ENCODE peak calls at places on chromosomes 2 and 18, in four cellular contexts. S, E, L and Z are unnamed samples.

GRCh38 chr2:220847587-220847986 is 724.5 kb downstream of the EPHA4 start:
- DNase-seq in S (no peak), E (no peak), L (no peak), Z (peak)

GRCh38 chr2:191866675-191867506 is 20.0 kb upstream of the CAVIN2 start:
- DNase-seq in S (no peak), E (no peak), L (no peak), Z (no peak)

GRCh38 chr18:47163241-47163640 is 12.9 kb downstream of the IER3IP1 start:
- DNase-seq in S (no peak), E (no peak), L (no peak), Z (no peak)

GRCh38 chr2:129443235-129443884 is 536.1 kb upstream of the RAB6C start:
- DNase-seq in S (no peak), E (no peak), L (no peak), Z (no peak)

GRCh38 chr2:27752551-27753237 is 18.8 kb upstream of the MRPL33 start:
- DNase-seq in S (no peak), E (no peak), L (no peak), Z (peak)

GRCh38 chr18:55319517-55319905 is 268.5 kb downstream of the TCF4 start:
- DNase-seq in S (no peak), E (no peak), L (no peak), Z (no peak)

GRCh38 chr2:19362652-19363473 is 4.4 kb upstream of the OSR1 start:
- DNase-seq in S (no peak), E (peak), L (no peak), Z (peak)

GRCh38 chr2:145431181-145431951 is 911.4 kb upstream of the ZEB2 start:
- DNase-seq in S (no peak), E (peak), L (no peak), Z (peak)

GRCh38 chr2:102891261-102891660 is 129.4 kb downstream of the TMEM182 start:
- DNase-seq in S (no peak), E (no peak), L (no peak), Z (no peak)

GRCh38 chr2:156346731-156347130 is 14.2 kb upstream of the NR4A2 start:
- DNase-seq in S (no peak), E (no peak), L (no peak), Z (no peak)

GRCh38 chr18:34729264-34729663 is 19.2 kb downstream of the DTNA start:
- DNase-seq in S (no peak), E (peak), L (peak), Z (no peak)

GRCh38 chr2:101759162-101759561 is 61.7 kb downstream of the MAP4K4 start:
- DNase-seq in S (no peak), E (no peak), L (no peak), Z (no peak)

GRCh38 chr18:9289698-9290097 is 44.9 kb upstream of the TWSG1 start:
- DNase-seq in S (no peak), E (no peak), L (no peak), Z (no peak)

GRCh38 chr2:40556298-40556697 is 104.4 kb upstream of the SLC8A1 start:
- DNase-seq in S (no peak), E (no peak), L (no peak), Z (no peak)

GRCh38 chr2:68937346-68938055 is 15.2 kb downstream of the GKN2 start:
- DNase-seq in S (no peak), E (no peak), L (no peak), Z (no peak)

GRCh38 chr2:88398122-88398655 is 54.3 kb downstream of the FOXI3 start:
- DNase-seq in S (no peak), E (no peak), L (no peak), Z (no peak)

GRCh38 chr18:27428120-27428519 is 243.0 kb upstream of the CHST9 start:
- DNase-seq in S (no peak), E (no peak), L (no peak), Z (no peak)

GRCh38 chr18:9535430-9535972 is 60.2 kb downstream of the RALBP1 start:
- DNase-seq in S (no peak), E (no peak), L (no peak), Z (no peak)

GRCh38 chr2:203328735-203329549 is 748 bp downstream of the ABI2 start:
- DNase-seq in S (peak), E (peak), L (peak), Z (no peak)

GRCh38 chr2:57330447-57330846 is 716.2 kb upstream of the VRK2 start:
- DNase-seq in S (no peak), E (no peak), L (no peak), Z (no peak)

GRCh38 chr2:189163889-189164288 is 15.7 kb downstream of the COL5A2 start:
- DNase-seq in S (no peak), E (no peak), L (no peak), Z (no peak)